ENCODE peak calls at places on chromosomes 11 and 22, in nine cellular contexts. O, W, F, G, Y, M, U, D and N are unnamed samples.

GRCh38 chr22:22235564-22235963 is 9.0 kb upstream of the VPREB1 start:
- DNase-seq in U (no peak), O (peak), F (no peak), Y (no peak), M (no peak), G (no peak), D (no peak), W (no peak), N (no peak)

GRCh38 chr11:23205156-23205871 is 345.0 kb upstream of the CCDC179 start:
- DNase-seq in U (no peak), F (no peak), M (peak), O (no peak), W (no peak), Y (peak), D (no peak), G (no peak), N (no peak)

GRCh38 chr22:25987948-25988347 is 181.3 kb upstream of the SEZ6L start:
- DNase-seq in M (no peak), G (no peak), Y (no peak), F (no peak), D (no peak), W (peak), O (no peak), U (no peak), N (peak)

GRCh38 chr22:48568736-48569330 is 1258.8 kb downstream of the BRD1 start:
- DNase-seq in O (no peak), Y (no peak), F (no peak), U (peak), G (no peak), W (no peak), M (no peak), D (no peak), N (no peak)

GRCh38 chr11:31783264-31783663 is 27.9 kb downstream of the PAX6 start:
- DNase-seq in O (no peak), M (no peak), Y (no peak), D (no peak), G (no peak), F (no peak), W (no peak), U (no peak), N (no peak)

GRCh38 chr11:112134473-112134872 is 29.4 kb downstream of the IL18 start:
- DNase-seq in W (no peak), M (no peak), O (no peak), D (no peak), F (no peak), G (no peak), U (no peak), Y (no peak), N (no peak)

GRCh38 chr11:18650859-18651557 is 16.9 kb upstream of the SPTY2D1 start:
- DNase-seq in W (no peak), D (no peak), G (peak), M (peak), U (peak), F (no peak), Y (no peak), O (peak), N (no peak)

GRCh38 chr11:23903044-23903704 is 593.7 kb upstream of the LUZP2 start:
- DNase-seq in M (peak), U (no peak), D (no peak), W (no peak), Y (peak), O (peak), F (no peak), G (no peak), N (no peak)